ENCODE peak calls at places on chromosomes 13 and 19, in six cellular contexts. V is astrocyte; Q is stimulated activated CD8-positive, alpha-beta memory T cell treated with anti-CD3 and anti-CD28 coated beads, Interleukin-15, amount 100 ng/mL, for 24 hours; X is stimulated activated effector memory CD8-positive, alpha-beta T cell treated with anti-CD3 and anti-CD28 coated beads, Interleukin-12 subunit alpha, Interleukin-12 subunit beta, amount 100 ng/mL, for 72 hours; Y is M059J; H is effector CD4-positive, alpha-beta T cell. P is an unnamed sample.

GRCh38 chr13:74132152-74132767 is 1.9 kb downstream of the KLF12 start:
- DNase-seq in V (peak; percentile 24), Q (no peak), X (no peak), Y (peak; percentile 46), H (peak; percentile 40), P (peak; percentile 52)

GRCh38 chr19:28184997-28185396 is 1028.0 kb downstream of the UQCRFS1 start:
- DNase-seq in V (peak; percentile 64), Q (no peak), X (no peak), Y (peak; percentile 1), H (no peak), P (no peak)

GRCh38 chr19:42596391-42597071 is 1.8 kb upstream of the CEACAM8 start:
- DNase-seq in V (no peak), Q (no peak), X (peak; percentile 42), Y (no peak), H (peak; percentile 15), P (no peak)

GRCh38 chr13:88919970-88920628 is 1248.9 kb downstream of the SLITRK5 start:
- DNase-seq in V (no peak), Q (no peak), X (no peak), Y (no peak), H (no peak), P (peak; percentile 21)

GRCh38 chr13:41064493-41064892 is 3.2 kb downstream of the WBP4 start:
- DNase-seq in V (peak; percentile 76), Q (no peak), X (no peak), Y (peak; percentile 90), H (no peak), P (peak; percentile 75)

GRCh38 chr13:59038824-59039223 is 1124.9 kb downstream of the DIAPH3 start:
- DNase-seq in V (peak; percentile 65), Q (no peak), X (no peak), Y (peak; percentile 56), H (no peak), P (peak; percentile 50)

GRCh38 chr13:30364876-30365275 is 57.4 kb upstream of the UBE2L5 start:
- DNase-seq in V (peak; percentile 28), Q (no peak), X (no peak), Y (peak; percentile 42), H (no peak), P (peak; percentile 47)

GRCh38 chr13:44132710-44133109 is 240.9 kb upstream of the SERP2 start:
- DNase-seq in V (peak; percentile 71), Q (no peak), X (no peak), Y (peak; percentile 89), H (no peak), P (peak; percentile 48)

GRCh38 chr13:110259651-110260050 is 47.3 kb downstream of the COL4A1 start:
- DNase-seq in V (no peak), Q (no peak), X (no peak), Y (no peak), H (no peak), P (no peak)

GRCh38 chr13:23020246-23020843 is 160.4 kb upstream of the SGCG start:
- DNase-seq in V (peak; percentile 23), Q (peak; percentile 1), X (no peak), Y (peak; percentile 49), H (no peak), P (peak; percentile 36)

GRCh38 chr19:58544591-58545285 is 874 bp downstream of the TRIM28 start:
- DNase-seq in V (no peak), Q (no peak), X (no peak), Y (peak; percentile 32), H (peak; percentile 65), P (peak; percentile 52)

GRCh38 chr13:111610077-111610476 is 289.6 kb downstream of the TEX29 start:
- DNase-seq in V (no peak), Q (no peak), X (no peak), Y (no peak), H (no peak), P (no peak)

GRCh38 chr19:16021796-16022195 is 54.5 kb upstream of the TPM4 start:
- DNase-seq in V (no peak), Q (no peak), X (no peak), Y (no peak), H (no peak), P (no peak)

GRCh38 chr13:100130930-100131511 is 42.1 kb downstream of the PCCA start:
- DNase-seq in V (no peak), Q (no peak), X (no peak), Y (no peak), H (no peak), P (no peak)

GRCh38 chr19:47545061-47545948 is 27.6 kb downstream of the ZNF541 start:
- DNase-seq in V (no peak), Q (no peak), X (no peak), Y (no peak), H (no peak), P (no peak)

GRCh38 chr13:102774596-102775375 is 1.2 kb upstream of the TEX30 start:
- DNase-seq in V (no peak), Q (no peak), X (no peak), Y (no peak), H (no peak), P (no peak)

GRCh38 chr13:32126756-32127155 is 95.2 kb downstream of the FRY start:
- DNase-seq in V (no peak), Q (no peak), X (no peak), Y (no peak), H (no peak), P (no peak)

GRCh38 chr13:113531041-113531873 is 40.7 kb upstream of the DCUN1D2 start:
- DNase-seq in V (no peak), Q (no peak), X (no peak), Y (no peak), H (no peak), P (no peak)

GRCh38 chr19:46550684-46551083 is 50.4 kb upstream of the CALM3 start:
- DNase-seq in V (no peak), Q (no peak), X (no peak), Y (no peak), H (no peak), P (no peak)

GRCh38 chr13:79723462-79724116 is 242.6 kb downstream of the NDFIP2 start:
- DNase-seq in V (no peak), Q (no peak), X (no peak), Y (no peak), H (no peak), P (no peak)

P was measured in fibroblast of lung.